ENCODE peak calls at places on chromosomes 12 and 14, in four cellular contexts. X is HepG2, T is H1, A is GM12878. W is an unnamed sample.

GRCh38 chr14:94394594-94395305 is 6.3 kb upstream of the SERPINA1 start:
- DNase-seq in X (peak; percentile 74), T (no peak), A (no peak), W (no peak)

GRCh38 chr12:131105736-131106356 is 152.1 kb downstream of the ADGRD1 start:
- DNase-seq in X (no peak), T (no peak), A (no peak), W (no peak)

GRCh38 chr14:73739174-73739898 is 25.2 kb upstream of the PNMA1 start:
- DNase-seq in X (no peak), T (no peak), A (no peak), W (no peak)

GRCh38 chr12:46775796-46776195 is 50.0 kb downstream of the SLC38A4 start:
- DNase-seq in X (peak; percentile 36), T (no peak), A (no peak), W (no peak)

GRCh38 chr14:21940887-21941855 is 267.6 kb upstream of the OR4E1 start:
- DNase-seq in X (peak; percentile 55), T (no peak), A (no peak), W (no peak)

GRCh38 chr14:33742166-33742565 is 208.7 kb downstream of the EGLN3 start:
- DNase-seq in X (no peak), T (no peak), A (no peak), W (no peak)

GRCh38 chr14:90580381-90581335 is 183.8 kb downstream of the CALM1 start:
- DNase-seq in X (no peak), T (no peak), A (no peak), W (no peak)

GRCh38 chr12:93805736-93806141 is 128.6 kb downstream of the CRADD start:
- DNase-seq in X (no peak), T (no peak), A (no peak), W (no peak)

GRCh38 chr14:56694609-56695008 is 115.0 kb downstream of the TMEM260 start:
- DNase-seq in X (peak; percentile 41), T (no peak), A (no peak), W (no peak)

GRCh38 chr14:93997082-93997481 is at the start of gene CCDC197:
- DNase-seq in X (no peak), T (no peak), A (no peak), W (no peak)

GRCh38 chr14:104298458-104298857 is 160.1 kb downstream of the KIF26A start:
- DNase-seq in X (no peak), T (no peak), A (no peak), W (no peak)

GRCh38 chr14:21408152-21408551 is 24.3 kb upstream of the SUPT16H start:
- DNase-seq in X (no peak), T (no peak), A (no peak), W (no peak)

GRCh38 chr12:66589095-66589494 is 89.8 kb downstream of the GRIP1 start:
- DNase-seq in X (no peak), T (no peak), A (no peak), W (no peak)

GRCh38 chr12:45458854-45459807 is 243.2 kb downstream of the ANO6 start:
- DNase-seq in X (no peak), T (no peak), A (no peak), W (no peak)

GRCh38 chr12:115944851-115945496 is 332.5 kb downstream of the MED13L start:
- DNase-seq in X (no peak), T (no peak), A (no peak), W (no peak)

GRCh38 chr12:51862947-51863346 is 14.4 kb upstream of the FIGNL2 start:
- DNase-seq in X (no peak), T (no peak), A (no peak), W (no peak)

GRCh38 chr12:66603458-66603857 is 75.4 kb downstream of the GRIP1 start:
- DNase-seq in X (no peak), T (no peak), A (no peak), W (no peak)

GRCh38 chr12:126747530-126748149 is 1519.3 kb upstream of the TMEM132C start:
- DNase-seq in X (peak; percentile 9), T (no peak), A (no peak), W (peak; percentile 30)

GRCh38 chr12:94397401-94397800 is 62.3 kb downstream of the CEP83 start:
- DNase-seq in X (no peak), T (no peak), A (no peak), W (no peak)

GRCh38 chr14:89787525-89787924 is 167.0 kb downstream of the EFCAB11 start:
- DNase-seq in X (no peak), T (no peak), A (no peak), W (no peak)

GRCh38 chr14:37142835-37143499 is 29.4 kb downstream of the SLC25A21 start:
- DNase-seq in X (peak; percentile 35), T (no peak), A (no peak), W (no peak)

GRCh38 chr12:76713130-76713529 is 50.8 kb upstream of the ZDHHC17 start:
- DNase-seq in X (peak; percentile 16), T (no peak), A (no peak), W (no peak)

GRCh38 chr12:65125975-65126374 is 4.9 kb upstream of the WIF1 start:
- DNase-seq in X (no peak), T (no peak), A (no peak), W (no peak)

GRCh38 chr12:88855301-88855700 is 275.0 kb upstream of the KITLG start:
- DNase-seq in X (no peak), T (no peak), A (no peak), W (no peak)

GRCh38 chr12:100901266-100901665 is 106.7 kb downstream of the ANO4 start:
- DNase-seq in X (no peak), T (no peak), A (no peak), W (no peak)

GRCh38 chr12:109154485-109155438 is 38.4 kb downstream of the ACACB start:
- DNase-seq in X (peak; percentile 51), T (peak; percentile 90), A (peak; percentile 12), W (peak; percentile 94)

GRCh38 chr12:92421701-92422100 is 276.1 kb upstream of the BTG1 start:
- DNase-seq in X (no peak), T (no peak), A (no peak), W (no peak)

GRCh38 chr14:102665665-102666064 is 73.2 kb downstream of the RCOR1 start:
- DNase-seq in X (no peak), T (no peak), A (no peak), W (no peak)

GRCh38 chr14:102666635-102667034 is 74.2 kb downstream of the RCOR1 start:
- DNase-seq in X (no peak), T (no peak), A (no peak), W (no peak)

GRCh38 chr14:102661614-102662013 is 69.2 kb downstream of the RCOR1 start:
- DNase-seq in X (no peak), T (no peak), A (no peak), W (no peak)

GRCh38 chr14:102659797-102660196 is 67.3 kb downstream of the RCOR1 start:
- DNase-seq in X (no peak), T (no peak), A (no peak), W (no peak)

DNA sequence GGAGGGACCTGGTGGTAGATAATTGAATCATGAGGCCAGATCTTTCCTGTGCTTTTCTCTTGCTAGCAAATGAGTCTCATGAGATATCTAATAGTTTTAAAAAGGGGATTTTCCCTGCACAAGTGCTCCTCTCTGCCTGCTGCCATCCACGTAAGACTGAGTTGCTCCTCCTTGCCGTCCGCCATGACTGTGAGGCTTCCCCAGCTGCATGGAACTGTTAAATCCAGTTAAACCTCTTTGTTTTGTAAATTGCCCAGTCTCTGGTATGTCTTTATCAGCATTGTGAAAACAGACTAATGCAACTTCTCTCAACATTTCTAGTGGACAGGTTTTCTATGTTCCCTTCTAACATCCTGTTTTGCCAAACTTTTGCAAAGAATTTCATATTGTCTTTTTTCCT is 70.6 kb downstream of the RCOR1 start:
- DNase-seq in X (no peak), T (peak; percentile 46), A (no peak), W (peak; percentile 49)
- TF ChIP-seq SUZ12 in X (no peak), T (no peak), A (no peak), W (no peak)

GRCh38 chr14:101968186-101968585 is 3.8 kb downstream of the DYNC1H1 start:
- DNase-seq in X (no peak), T (no peak), A (no peak), W (no peak)
- H3K4me3 ChIP-seq in X (no peak overlapping the region), T (no peak overlapping the region), A (no peak overlapping the region), W (no peak overlapping the region)

GRCh38 chr14:59116984-59117415 is 71.5 kb upstream of the DAAM1 start:
- DNase-seq in X (no peak), T (no peak), A (peak; percentile 44), W (no peak)
- TF ChIP-seq ZNF274 in X (no peak), T (no peak), A (no peak), W (no peak)

GRCh38 chr12:89948266-89949175 is 239.9 kb upstream of the ATP2B1 start:
- DNase-seq in X (no peak), T (no peak), A (no peak), W (no peak)
- TF ChIP-seq SUZ12 in X (no peak), T (no peak), A (no peak), W (no peak)

GRCh38 chr14:61269321-61270083 is 11.6 kb downstream of the TMEM30B start:
- DNase-seq in X (peak; percentile 75), T (no peak), A (peak; percentile 45), W (no peak)
- H3K4me3 ChIP-seq in X (no peak overlapping the region), T (peak overlapping the region; percentile 27), A (peak overlapping the region; percentile 49), W (no peak overlapping the region)

GRCh38 chr14:54783660-54784015 is 119.0 kb downstream of the GCH1 start:
- DNase-seq in X (no peak), T (no peak), A (no peak), W (no peak)

GRCh38 chr14:54785111-54785777 is 117.4 kb downstream of the GCH1 start:
- DNase-seq in X (no peak), T (no peak), A (no peak), W (no peak)

GRCh38 chr14:54785778-54786160 is 116.9 kb downstream of the GCH1 start:
- DNase-seq in X (no peak), T (no peak), A (no peak), W (no peak)

GRCh38 chr14:54784060-54784459 is 118.6 kb downstream of the GCH1 start:
- DNase-seq in X (no peak), T (no peak), A (no peak), W (no peak)

GRCh38 chr14:54784657-54785056 is 118.0 kb downstream of the GCH1 start:
- DNase-seq in X (no peak), T (no peak), A (no peak), W (no peak)
- TF ChIP-seq ZNF274 in X (no peak), T (no peak), A (no peak), W (no peak)

GRCh38 chr14:71659165-71659564 is 273.1 kb upstream of the RGS6 start:
- DNase-seq in X (peak; percentile 34), T (no peak), A (no peak), W (no peak)
- TF ChIP-seq SUZ12 in X (no peak), T (no peak), A (no peak), W (no peak)